ENCODE peak calls at places on chromosomes 16 and 17, in eight cellular contexts. One of them, this sample, is unnamed.

GRCh38 chr17:37516131-37516561 is 26.5 kb downstream of the DUSP14 start:
- DNase-seq in memory B cell: no peak
- DNase-seq in caudate nucleus: peak; percentile 53
- DNase-seq in smooth muscle cell of the brain vasculature: no peak
- DNase-seq in transverse colon: no peak
- DNase-seq in lower leg skin: no peak
- DNase-seq in GM04504: no peak
- DNase-seq in posterior cingulate gyrus: no peak
- DNase-seq in this sample: no peak

GRCh38 chr17:50893183-50893993 is 27.2 kb upstream of the TOB1 start:
- DNase-seq in smooth muscle cell of the brain vasculature: no peak
- DNase-seq in GM04504: no peak
- DNase-seq in memory B cell: no peak
- DNase-seq in transverse colon: peak; percentile 46
- DNase-seq in posterior cingulate gyrus: peak; percentile 65
- DNase-seq in lower leg skin: no peak
- DNase-seq in caudate nucleus: peak; percentile 91
- DNase-seq in this sample: no peak

GRCh38 chr17:81487487-81488275 is 24.9 kb downstream of the ACTG1 start:
- DNase-seq in posterior cingulate gyrus: peak; percentile 67
- DNase-seq in GM04504: no peak
- DNase-seq in smooth muscle cell of the brain vasculature: no peak
- DNase-seq in caudate nucleus: peak; percentile 69
- DNase-seq in lower leg skin: no peak
- DNase-seq in transverse colon: peak; percentile 79
- DNase-seq in memory B cell: peak; percentile 62
- DNase-seq in this sample: peak; percentile 81

GRCh38 chr16:84566580-84567244 is 51.2 kb downstream of the COTL1 start:
- DNase-seq in GM04504: no peak
- DNase-seq in smooth muscle cell of the brain vasculature: no peak
- DNase-seq in memory B cell: no peak
- DNase-seq in caudate nucleus: no peak
- DNase-seq in transverse colon: no peak
- DNase-seq in lower leg skin: no peak
- DNase-seq in posterior cingulate gyrus: no peak
- DNase-seq in this sample: no peak

GRCh38 chr16:47416869-47417268 is 44.0 kb downstream of the ITFG1 start:
- DNase-seq in memory B cell: no peak
- DNase-seq in posterior cingulate gyrus: no peak
- DNase-seq in GM04504: no peak
- DNase-seq in lower leg skin: no peak
- DNase-seq in smooth muscle cell of the brain vasculature: no peak
- DNase-seq in caudate nucleus: no peak
- DNase-seq in transverse colon: no peak
- DNase-seq in this sample: no peak

GRCh38 chr17:78322858-78323455 is 36.9 kb downstream of the SOCS3 start:
- DNase-seq in smooth muscle cell of the brain vasculature: no peak
- DNase-seq in transverse colon: peak; percentile 34
- DNase-seq in posterior cingulate gyrus: no peak
- DNase-seq in caudate nucleus: no peak
- DNase-seq in lower leg skin: no peak
- DNase-seq in memory B cell: no peak
- DNase-seq in GM04504: no peak
- DNase-seq in this sample: no peak

GRCh38 chr17:43568506-43569082 is 22.5 kb upstream of the ETV4 start:
- DNase-seq in smooth muscle cell of the brain vasculature: no peak
- DNase-seq in posterior cingulate gyrus: no peak
- DNase-seq in transverse colon: no peak
- DNase-seq in memory B cell: no peak
- DNase-seq in caudate nucleus: no peak
- DNase-seq in GM04504: no peak
- DNase-seq in lower leg skin: no peak
- DNase-seq in this sample: no peak

GRCh38 chr17:82859431-82860403 is 19.9 kb upstream of the ZNF750 start:
- DNase-seq in transverse colon: no peak
- DNase-seq in memory B cell: peak; percentile 36
- DNase-seq in posterior cingulate gyrus: no peak
- DNase-seq in smooth muscle cell of the brain vasculature: no peak
- DNase-seq in GM04504: no peak
- DNase-seq in caudate nucleus: no peak
- DNase-seq in lower leg skin: no peak
- DNase-seq in this sample: no peak

GRCh38 chr16:13093676-13094075 is 192.3 kb downstream of the SHISA9 start:
- DNase-seq in lower leg skin: no peak
- DNase-seq in caudate nucleus: peak; percentile 74
- DNase-seq in smooth muscle cell of the brain vasculature: no peak
- DNase-seq in posterior cingulate gyrus: no peak
- DNase-seq in transverse colon: no peak
- DNase-seq in memory B cell: no peak
- DNase-seq in GM04504: no peak
- DNase-seq in this sample: no peak

GRCh38 chr17:1899403-1900000 is 69.7 kb downstream of the RPA1 start:
- DNase-seq in smooth muscle cell of the brain vasculature: no peak
- DNase-seq in caudate nucleus: no peak
- DNase-seq in lower leg skin: no peak
- DNase-seq in GM04504: no peak
- DNase-seq in transverse colon: no peak
- DNase-seq in posterior cingulate gyrus: no peak
- DNase-seq in memory B cell: no peak
- DNase-seq in this sample: no peak

GRCh38 chr17:16881239-16881924 is 90.5 kb downstream of the TNFRSF13B start:
- DNase-seq in memory B cell: no peak
- DNase-seq in GM04504: no peak
- DNase-seq in posterior cingulate gyrus: no peak
- DNase-seq in caudate nucleus: no peak
- DNase-seq in smooth muscle cell of the brain vasculature: no peak
- DNase-seq in transverse colon: no peak
- DNase-seq in lower leg skin: no peak
- DNase-seq in this sample: no peak

GRCh38 chr16:27240948-27241531 is 27.5 kb downstream of the NSMCE1 start:
- DNase-seq in caudate nucleus: no peak
- DNase-seq in posterior cingulate gyrus: no peak
- DNase-seq in GM04504: peak; percentile 65
- DNase-seq in transverse colon: no peak
- DNase-seq in smooth muscle cell of the brain vasculature: no peak
- DNase-seq in lower leg skin: no peak
- DNase-seq in memory B cell: no peak
- DNase-seq in this sample: no peak

GRCh38 chr16:3980311-3981111 is 100.0 kb upstream of the CREBBP start:
- DNase-seq in memory B cell: no peak
- DNase-seq in lower leg skin: no peak
- DNase-seq in smooth muscle cell of the brain vasculature: peak; percentile 82
- DNase-seq in transverse colon: no peak
- DNase-seq in caudate nucleus: no peak
- DNase-seq in GM04504: no peak
- DNase-seq in posterior cingulate gyrus: no peak
- DNase-seq in this sample: no peak

GRCh38 chr17:75632428-75632827 is 806 bp upstream of the SMIM5 start:
- DNase-seq in memory B cell: no peak
- DNase-seq in GM04504: no peak
- DNase-seq in posterior cingulate gyrus: no peak
- DNase-seq in caudate nucleus: no peak
- DNase-seq in smooth muscle cell of the brain vasculature: no peak
- DNase-seq in lower leg skin: no peak
- DNase-seq in transverse colon: no peak
- DNase-seq in this sample: no peak

GRCh38 chr17:42097691-42098661 is at the start of gene ZNF385C:
- DNase-seq in smooth muscle cell of the brain vasculature: no peak
- DNase-seq in memory B cell: peak; percentile 47
- DNase-seq in GM04504: no peak
- DNase-seq in transverse colon: no peak
- DNase-seq in caudate nucleus: no peak
- DNase-seq in posterior cingulate gyrus: no peak
- DNase-seq in lower leg skin: no peak
- DNase-seq in this sample: no peak

GRCh38 chr17:58614854-58615409 is 76.9 kb downstream of the TEX14 start:
- DNase-seq in transverse colon: no peak
- DNase-seq in GM04504: no peak
- DNase-seq in smooth muscle cell of the brain vasculature: no peak
- DNase-seq in lower leg skin: no peak
- DNase-seq in memory B cell: no peak
- DNase-seq in caudate nucleus: no peak
- DNase-seq in posterior cingulate gyrus: no peak
- DNase-seq in this sample: no peak

GRCh38 chr17:347309-347708 is 5.3 kb downstream of the RPH3AL start:
- DNase-seq in lower leg skin: no peak
- DNase-seq in memory B cell: no peak
- DNase-seq in caudate nucleus: no peak
- DNase-seq in GM04504: no peak
- DNase-seq in transverse colon: no peak
- DNase-seq in smooth muscle cell of the brain vasculature: no peak
- DNase-seq in posterior cingulate gyrus: no peak
- DNase-seq in this sample: no peak

GRCh38 chr17:44779211-44780025 is 20.6 kb downstream of the ADAM11 start:
- DNase-seq in posterior cingulate gyrus: peak; percentile 88
- DNase-seq in caudate nucleus: peak; percentile 86
- DNase-seq in GM04504: peak; percentile 50
- DNase-seq in transverse colon: peak; percentile 84
- DNase-seq in lower leg skin: peak; percentile 54
- DNase-seq in memory B cell: peak; percentile 82
- DNase-seq in smooth muscle cell of the brain vasculature: peak; percentile 50
- DNase-seq in this sample: peak; percentile 82

GRCh38 chr16:30183961-30184429 is 593 bp downstream of the CORO1A start:
- DNase-seq in posterior cingulate gyrus: no peak
- DNase-seq in memory B cell: peak; percentile 78
- DNase-seq in caudate nucleus: no peak
- DNase-seq in smooth muscle cell of the brain vasculature: no peak
- DNase-seq in transverse colon: peak; percentile 76
- DNase-seq in GM04504: no peak
- DNase-seq in lower leg skin: no peak
- DNase-seq in this sample: peak; percentile 44

GRCh38 chr16:15970743-15971434 is 21.5 kb downstream of the ABCC1 start:
- DNase-seq in memory B cell: no peak
- DNase-seq in transverse colon: no peak
- DNase-seq in caudate nucleus: no peak
- DNase-seq in GM04504: no peak
- DNase-seq in smooth muscle cell of the brain vasculature: no peak
- DNase-seq in lower leg skin: no peak
- DNase-seq in posterior cingulate gyrus: no peak
- DNase-seq in this sample: no peak

GRCh38 chr16:8552487-8553221 is 37.7 kb downstream of the TMEM114 start:
- DNase-seq in transverse colon: no peak
- DNase-seq in memory B cell: no peak
- DNase-seq in caudate nucleus: no peak
- DNase-seq in lower leg skin: no peak
- DNase-seq in posterior cingulate gyrus: no peak
- DNase-seq in smooth muscle cell of the brain vasculature: no peak
- DNase-seq in GM04504: no peak
- DNase-seq in this sample: no peak

GRCh38 chr16:11497329-11497805 is 89.4 kb downstream of the LITAF start:
- DNase-seq in memory B cell: no peak
- DNase-seq in lower leg skin: peak; percentile 85
- DNase-seq in GM04504: peak; percentile 35
- DNase-seq in posterior cingulate gyrus: peak; percentile 88
- DNase-seq in smooth muscle cell of the brain vasculature: peak; percentile 69
- DNase-seq in transverse colon: peak; percentile 81
- DNase-seq in caudate nucleus: peak; percentile 94
- DNase-seq in this sample: peak; percentile 78

GRCh38 chr17:43712397-43712796 is 46.2 kb downstream of the SOST start:
- DNase-seq in caudate nucleus: no peak
- DNase-seq in memory B cell: no peak
- DNase-seq in smooth muscle cell of the brain vasculature: no peak
- DNase-seq in lower leg skin: no peak
- DNase-seq in posterior cingulate gyrus: no peak
- DNase-seq in transverse colon: no peak
- DNase-seq in GM04504: no peak
- DNase-seq in this sample: no peak

GRCh38 chr17:35160354-35161201 is 13.0 kb downstream of the UNC45B start:
- DNase-seq in posterior cingulate gyrus: no peak
- DNase-seq in caudate nucleus: no peak
- DNase-seq in memory B cell: no peak
- DNase-seq in lower leg skin: no peak
- DNase-seq in GM04504: no peak
- DNase-seq in transverse colon: no peak
- DNase-seq in smooth muscle cell of the brain vasculature: no peak
- DNase-seq in this sample: no peak

This sample was measured in colonic mucosa.